ENCODE peak calls at places on chromosomes 11 and 22, in four cellular contexts. R is heart right ventricle, S is stomach, W is iPS DF 6.9. V is an unnamed sample.

GRCh38 chr11:76314741-76315090 is 66.2 kb downstream of the THAP12 start:
- DNase-seq in R (no peak), S (no peak), W (no peak), V (no peak)

GRCh38 chr22:37894939-37895670 is 11.0 kb upstream of the MICALL1 start:
- DNase-seq in R (no peak), S (peak; percentile 30), W (no peak), V (no peak)

GRCh38 chr11:429931-430456 is 11.8 kb downstream of the ANO9 start:
- DNase-seq in R (no peak), S (no peak), W (no peak), V (peak; percentile 43)

GRCh38 chr22:24579242-24579569 is 13.7 kb downstream of the LRRC75B start:
- DNase-seq in R (no peak), S (no peak), W (no peak), V (no peak)

GRCh38 chr11:60887531-60887930 is 18.9 kb downstream of the PRPF19 start:
- DNase-seq in R (no peak), S (peak; percentile 61), W (peak; percentile 33), V (peak; percentile 55)

GRCh38 chr22:39132281-39132680 is 20.2 kb downstream of the CBX7 start:
- DNase-seq in R (no peak), S (no peak), W (no peak), V (no peak)

GRCh38 chr22:24592846-24593809 is at the start of gene LRRC75B:
- DNase-seq in R (peak; percentile 92), S (peak; percentile 93), W (peak; percentile 58), V (peak; percentile 98)

GRCh38 chr11:124174001-124174400 is 9.1 kb upstream of the OR10D3 start:
- DNase-seq in R (no peak), S (no peak), W (peak; percentile 61), V (no peak)

GRCh38 chr22:24554316-24555159 is at the start of gene GUCD1:
- DNase-seq in R (no peak), S (peak; percentile 31), W (no peak), V (no peak)

GRCh38 chr22:47175151-47175760 is 412.8 kb downstream of the TBC1D22A start:
- DNase-seq in R (peak; percentile 26), S (no peak), W (no peak), V (peak; percentile 65)

GRCh38 chr11:104798794-104799193 is 99.5 kb downstream of the CASP12 start:
- DNase-seq in R (no peak), S (no peak), W (no peak), V (no peak)

GRCh38 chr11:123939317-123939716 is at the start of gene OR4D5:
- DNase-seq in R (no peak), S (no peak), W (no peak), V (no peak)

GRCh38 chr11:77121876-77122575 is 6.0 kb upstream of the MYO7A start:
- DNase-seq in R (no peak), S (no peak), W (no peak), V (peak; percentile 31)

GRCh38 chr11:126162286-126163030 is 49.0 kb downstream of the RPUSD4 start:
- DNase-seq in R (no peak), S (no peak), W (no peak), V (no peak)

GRCh38 chr11:77206264-77207018 is 78.4 kb downstream of the MYO7A start:
- DNase-seq in R (no peak), S (no peak), W (no peak), V (peak; percentile 41)

GRCh38 chr11:27293500-27294417 is 69.3 kb downstream of the CCDC34 start:
- DNase-seq in R (no peak), S (no peak), W (no peak), V (no peak)

GRCh38 chr11:27292642-27293020 is 70.4 kb downstream of the CCDC34 start:
- DNase-seq in R (no peak), S (no peak), W (no peak), V (no peak)

GRCh38 chr11:27295928-27296327 is 67.1 kb downstream of the CCDC34 start:
- DNase-seq in R (no peak), S (no peak), W (no peak), V (no peak)

GRCh38 chr11:27296406-27296994 is 66.5 kb downstream of the CCDC34 start:
- DNase-seq in R (no peak), S (no peak), W (no peak), V (no peak)

DNA sequence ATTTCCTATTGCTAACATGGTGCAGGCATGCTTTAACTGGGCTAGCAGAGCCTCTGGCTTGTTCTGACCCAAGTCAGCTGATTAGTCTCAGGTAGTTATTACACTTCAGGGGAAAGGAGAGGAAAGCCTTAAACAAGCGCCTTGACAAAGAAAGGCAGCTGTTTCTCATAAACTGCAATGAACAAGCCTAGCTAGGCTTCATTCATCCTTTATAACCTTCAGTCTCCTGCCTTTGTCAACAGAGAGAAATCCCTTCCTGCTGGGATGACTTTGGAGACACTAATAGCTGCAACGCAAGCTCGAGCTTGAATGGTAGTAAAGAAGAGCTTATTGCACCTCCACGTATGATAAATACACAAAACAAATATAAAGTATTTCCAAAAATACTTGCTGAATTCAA is 68.4 kb downstream of the CCDC34 start:
- DNase-seq in R (no peak), S (no peak), W (no peak), V (no peak)
- H3K27ac ChIP-seq in R (no peak overlapping the region), S (no peak overlapping the region), W (no peak overlapping the region), V (no peak overlapping the region)

GRCh38 chr22:21015051-21016006 is at the start of gene P2RX6:
- DNase-seq in R (peak; percentile 67), S (no peak), W (no peak), V (peak; percentile 50)
- H3K4me3 ChIP-seq in R (peak within 1 kb of the TSS; percentile 63), S (peak within 1 kb of the TSS; percentile 56), W (peak within 1 kb of the TSS; percentile 49), V (peak within 1 kb of the TSS; percentile 19)

GRCh38 chr11:96330511-96330859 is 12.5 kb downstream of the MAML2 start:
- DNase-seq in R (no peak), S (no peak), W (no peak), V (no peak)

GRCh38 chr11:96333076-96333744 is 9.8 kb downstream of the MAML2 start:
- DNase-seq in R (no peak), S (no peak), W (no peak), V (no peak)

GRCh38 chr11:96331556-96332168 is 11.3 kb downstream of the MAML2 start:
- DNase-seq in R (no peak), S (no peak), W (no peak), V (peak; percentile 53)

GRCh38 chr11:96334219-96334618 is 8.8 kb downstream of the MAML2 start:
- DNase-seq in R (no peak), S (no peak), W (no peak), V (no peak)

DNA sequence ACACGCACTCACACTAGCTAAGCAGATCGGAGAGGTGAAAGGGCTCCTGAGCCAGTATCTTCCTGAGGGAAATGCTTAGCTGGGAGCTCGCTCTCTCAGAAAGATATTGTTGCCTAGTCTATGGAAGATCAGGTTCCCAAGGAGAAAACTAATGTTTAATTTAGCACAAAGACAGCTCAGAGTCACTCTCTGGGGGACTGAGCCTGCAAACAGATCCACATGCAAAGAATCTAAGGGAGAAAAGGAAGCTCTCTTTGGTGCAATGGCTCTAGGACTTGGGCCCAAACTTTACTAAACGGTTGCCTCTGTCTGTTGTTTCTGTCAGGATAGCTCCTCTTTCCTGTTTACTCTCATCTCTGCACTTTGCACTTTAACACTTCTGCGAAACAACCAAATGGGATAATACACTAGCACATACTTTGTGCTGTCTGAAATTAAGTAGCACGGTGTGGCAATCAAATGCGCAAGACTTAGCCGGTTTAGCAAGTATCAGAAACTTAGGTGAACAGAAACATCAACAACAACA is 10.7 kb downstream of the MAML2 start:
- DNase-seq in R (no peak), S (no peak), W (no peak), V (no peak)
- H3K4me1 ChIP-seq in R (peaks cover 50% of the 10 kb centered on the region), S (peaks cover 49% of the 10 kb centered on the region), W (peaks cover 10% of the 10 kb centered on the region), V (peaks cover 9% of the 10 kb centered on the region)

GRCh38 chr11:94017446-94017845 is 3.7 kb upstream of the HEPHL1 start:
- DNase-seq in R (no peak), S (no peak), W (no peak), V (no peak)
- H3K27ac ChIP-seq in R (no peak overlapping the region), S (no peak overlapping the region), W (no peak overlapping the region), V (no peak overlapping the region)

GRCh38 chr11:10349806-10350205 is 44.9 kb downstream of the ADM start:
- DNase-seq in R (no peak), S (no peak), W (no peak), V (no peak)

GRCh38 chr11:10352911-10353550 is 48.2 kb downstream of the ADM start:
- DNase-seq in R (no peak), S (no peak), W (no peak), V (no peak)

GRCh38 chr11:10351435-10351767 is 46.5 kb downstream of the ADM start:
- DNase-seq in R (peak; percentile 24), S (peak; percentile 34), W (no peak), V (peak; percentile 67)

GRCh38 chr11:10350341-10350740 is 45.5 kb downstream of the ADM start:
- DNase-seq in R (no peak), S (no peak), W (peak; percentile 64), V (no peak)

DNA sequence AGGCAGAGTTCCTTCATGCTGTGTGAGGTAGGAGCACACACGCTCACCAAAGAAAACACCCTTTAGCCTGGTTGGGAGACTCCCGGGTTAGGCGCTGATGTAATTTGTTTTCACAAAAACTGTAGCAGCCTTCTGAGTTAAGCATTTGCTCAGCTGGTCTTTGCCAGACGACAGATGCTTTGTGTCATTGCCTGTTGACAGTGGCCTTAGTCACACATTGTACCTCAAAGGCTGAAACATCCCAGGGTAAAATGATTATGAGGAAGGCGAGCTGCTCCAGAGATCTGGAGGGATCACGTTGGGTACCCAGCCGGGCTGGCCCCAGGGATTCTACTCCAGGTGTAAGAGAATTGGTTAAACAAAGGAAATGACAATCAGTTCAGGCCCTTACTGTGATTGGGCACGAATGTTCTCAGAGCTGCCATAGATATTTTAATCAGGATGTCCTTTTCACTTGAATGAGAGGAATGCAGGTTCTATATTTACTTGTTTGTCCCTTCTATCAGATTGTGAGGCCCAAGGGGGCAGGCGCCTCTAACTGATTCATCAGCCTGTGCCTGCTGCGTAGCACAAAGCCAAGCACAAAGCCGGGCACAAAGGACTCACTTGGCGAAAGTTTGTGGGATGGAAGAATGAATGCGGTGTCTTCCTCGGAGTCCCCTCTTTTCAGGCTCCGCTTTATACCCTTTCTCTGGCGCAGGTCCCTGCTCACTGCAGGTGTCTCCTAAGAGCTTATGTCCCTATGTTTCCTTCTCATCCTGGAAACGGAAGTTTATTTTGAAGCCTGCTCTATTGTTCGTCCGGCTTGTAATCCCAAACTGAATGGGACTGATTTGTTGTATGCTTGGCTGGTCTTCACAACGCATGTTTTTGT is 47.1 kb downstream of the ADM start:
- DNase-seq in R (peak; percentile 36), S (peak; percentile 53), W (peak; percentile 97), V (peak; percentile 75)
- H3K4me3 ChIP-seq in R (peak overlapping the region; percentile 29), S (no peak overlapping the region), W (no peak overlapping the region), V (no peak overlapping the region)

DNA sequence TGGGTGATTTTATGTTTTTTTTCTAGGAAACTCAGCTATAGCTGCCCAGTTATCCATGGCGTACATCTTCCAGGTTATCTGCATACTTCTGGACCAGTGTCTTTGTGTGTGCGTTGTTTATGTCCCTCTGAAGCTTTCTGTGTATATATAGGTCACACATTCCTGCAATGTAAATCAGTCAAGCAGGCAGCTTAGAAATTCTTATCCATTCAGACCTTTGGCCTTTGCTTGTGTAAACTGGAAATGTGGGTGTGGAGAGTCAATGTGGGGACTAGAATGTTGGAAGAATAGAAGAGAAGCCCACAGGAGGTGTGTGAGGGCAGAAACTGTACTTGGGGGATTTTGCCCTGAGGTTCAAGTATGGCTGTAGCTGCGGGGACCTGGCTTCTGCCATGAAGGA is 51.7 kb downstream of the BARX2 start:
- DNase-seq in R (no peak), S (no peak), W (no peak), V (no peak)
- H3K4me1 ChIP-seq in R (no peaks in the 10 kb centered on the region), S (peaks cover 15% of the 10 kb centered on the region), W (no peaks in the 10 kb centered on the region), V (no peaks in the 10 kb centered on the region)

V was measured in right cardiac atrium.